ENCODE peak calls at places on chromosomes 12 and 14, in six cellular contexts. L is cardiac muscle cell, C is psoas muscle, X is fibroblast of pulmonary artery, O is stomach, Z is astrocyte. I is an unnamed sample.

GRCh38 chr12:63989301-63989845 is 144.9 kb downstream of the SRGAP1 start:
- DNase-seq in C (no peak), O (peak), Z (peak), L (peak), X (peak), I (no peak)

GRCh38 chr12:14850929-14851663 is 7.8 kb upstream of the ART4 start:
- DNase-seq in O (no peak), L (no peak), X (no peak), C (no peak), Z (no peak), I (no peak)

GRCh38 chr14:42671636-42672035 is 1065.0 kb downstream of the LRFN5 start:
- DNase-seq in L (peak), O (no peak), Z (no peak), C (no peak), X (peak), I (no peak)

GRCh38 chr12:96981053-96981452 is 74.0 kb downstream of the NEDD1 start:
- DNase-seq in O (no peak), Z (peak), C (no peak), L (peak), X (peak), I (no peak)

GRCh38 chr14:72416081-72416849 is 477.6 kb downstream of the DPF3 start:
- DNase-seq in Z (no peak), X (no peak), L (no peak), O (no peak), C (no peak), I (no peak)

GRCh38 chr12:68915055-68915454 is 17.9 kb downstream of the CPM start:
- DNase-seq in L (peak), Z (peak), O (no peak), C (no peak), X (peak), I (no peak)

GRCh38 chr12:118126119-118126757 is 9.7 kb upstream of the PEBP1 start:
- DNase-seq in C (no peak), Z (no peak), X (no peak), O (peak), L (no peak), I (no peak)

GRCh38 chr14:74244115-74244514 is 4.9 kb downstream of the VSX2 start:
- DNase-seq in X (no peak), C (no peak), O (no peak), Z (no peak), L (no peak), I (no peak)

GRCh38 chr12:81450920-81451739 is 308.0 kb downstream of the PPFIA2 start:
- DNase-seq in O (no peak), C (no peak), X (peak), L (peak), Z (peak), I (no peak)

GRCh38 chr12:108967869-108968540 is 52.9 kb downstream of the SVOP start:
- DNase-seq in L (peak), O (no peak), C (no peak), X (no peak), Z (no peak), I (no peak)

GRCh38 chr12:98440165-98440581 is 75.2 kb upstream of the TMPO start:
- DNase-seq in X (peak), L (peak), C (peak), Z (peak), O (peak), I (peak)

GRCh38 chr14:76576047-76576741 is 185.1 kb upstream of the VASH1 start:
- DNase-seq in C (no peak), Z (no peak), O (no peak), L (peak), X (peak), I (no peak)

GRCh38 chr12:51636581-51636980 is 45.5 kb downstream of the SCN8A start:
- DNase-seq in O (no peak), Z (no peak), L (peak), X (peak), C (no peak), I (no peak)

GRCh38 chr14:69260979-69261605 is 1.1 kb downstream of the GALNT16 start:
- DNase-seq in O (peak), L (no peak), X (no peak), C (peak), Z (no peak), I (no peak)

GRCh38 chr12:123232807-123233504 is at the start of the genes MPHOSPH9 and MTRFR:
- DNase-seq in X (peak), C (peak), O (peak), Z (peak), L (peak), I (peak)

GRCh38 chr12:123231931-123232330 is 1.0 kb downstream of the MPHOSPH9 start:
- DNase-seq in L (no peak), C (no peak), X (no peak), O (no peak), Z (no peak), I (no peak)

GRCh38 chr12:123233505-123234299 is 466 bp downstream of the MTRFR start:
- DNase-seq in O (no peak), Z (no peak), C (no peak), L (peak), X (peak), I (no peak)

GRCh38 chr12:123227581-123228258 is 5.2 kb downstream of the MPHOSPH9 start:
- DNase-seq in L (no peak), O (no peak), Z (no peak), X (no peak), C (no peak), I (no peak)

DNA sequence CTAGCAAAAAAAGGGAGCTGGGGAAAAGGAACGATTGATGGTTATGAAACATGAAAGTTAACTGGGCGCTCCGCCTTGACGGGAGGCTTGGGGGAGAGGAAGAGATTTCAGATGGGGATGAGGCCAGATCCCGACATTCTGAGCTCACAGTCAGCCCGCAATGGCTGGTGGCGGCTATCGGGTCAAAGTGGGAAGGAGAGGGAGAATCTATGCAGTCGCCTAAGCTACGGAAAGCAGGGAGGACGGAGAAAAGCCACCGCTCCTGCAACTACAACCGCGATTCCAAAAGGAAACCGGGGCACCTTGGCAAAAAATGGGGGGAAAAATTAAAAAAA is 502 bp downstream of the MPHOSPH9 start:
- DNase-seq in O (no peak), Z (no peak), C (no peak), L (no peak), X (no peak), I (peak)
- H3K4me3 ChIP-seq in O (peak), Z (peak), C (peak), L (peak), X (peak), I (peak)

DNA sequence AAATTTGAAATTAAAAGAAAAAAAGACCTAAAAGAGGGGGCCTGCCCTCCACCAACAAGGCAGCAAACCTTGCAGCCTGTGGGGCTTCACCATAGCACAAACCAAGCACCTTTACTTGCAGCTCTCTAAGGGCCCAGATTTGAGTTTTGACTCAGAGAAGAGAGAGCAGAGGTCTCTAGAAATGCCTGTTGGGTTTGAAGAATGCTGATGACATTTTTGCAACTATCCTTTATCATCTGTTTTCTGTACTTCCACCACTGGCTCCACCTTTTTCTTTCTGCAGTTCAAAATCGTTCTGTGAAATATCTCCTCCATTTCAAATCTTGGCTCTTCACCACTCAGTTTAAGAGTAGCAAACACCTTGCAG is 83.8 kb upstream of the HMGA2 start:
- DNase-seq in Z (peak), O (no peak), L (peak), X (no peak), C (no peak), I (no peak)
- H3K4me3 ChIP-seq in Z (peak), O (no peak), L (no peak), X (no peak), C (peak), I (no peak)

GRCh38 chr12:75982974-75983660 is 48.5 kb downstream of the PHLDA1 start:
- DNase-seq in Z (no peak), O (no peak), C (no peak), L (no peak), X (no peak), I (no peak)
- H3K4me3 ChIP-seq in Z (no peak), O (peak), C (peak), L (no peak), X (no peak), I (peak)

GRCh38 chr12:120849765-120850164 is 54.4 kb downstream of the SPPL3 start:
- DNase-seq in Z (peak), X (peak), O (no peak), L (no peak), C (no peak), I (no peak)
- H3K4me3 ChIP-seq in Z (no peak), X (no peak), O (no peak), L (no peak), C (peak), I (no peak)

DNA sequence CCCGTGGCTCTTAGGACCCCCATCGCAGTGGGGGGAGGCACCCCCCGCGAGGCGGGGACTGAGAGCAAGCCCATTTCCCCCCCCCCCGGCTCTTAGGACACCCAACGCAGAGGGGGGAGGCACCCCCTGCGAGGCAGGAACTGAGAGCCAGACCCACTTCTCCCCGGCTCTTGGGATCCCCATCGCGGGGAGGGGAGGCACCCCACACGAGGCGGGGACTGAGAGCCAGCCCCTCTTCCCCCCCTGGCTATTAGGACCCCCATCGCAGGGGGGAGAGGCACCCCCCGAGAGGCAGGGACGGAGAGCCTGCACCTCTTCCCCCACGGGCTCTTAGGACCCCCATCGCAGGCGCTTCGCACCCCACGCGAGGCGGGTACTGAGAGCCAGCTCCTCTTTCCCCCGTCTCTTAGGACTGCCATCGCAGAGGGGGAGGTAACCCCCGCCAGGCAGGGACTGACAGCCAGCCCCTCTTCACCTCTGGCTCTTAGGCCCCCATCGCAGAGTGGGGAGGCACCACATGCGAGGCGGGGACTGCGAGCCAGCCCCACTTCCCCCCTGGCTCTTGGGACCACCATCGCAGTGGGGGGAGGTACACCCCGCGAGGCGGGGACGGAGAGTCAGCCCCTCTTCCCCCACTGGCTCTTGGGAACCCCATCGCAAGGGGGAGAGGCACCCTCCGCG is 46.0 kb downstream of the DDX11 start:
- DNase-seq in Z (no peak), O (no peak), X (no peak), L (no peak), C (no peak), I (no peak)
- H3K4me3 ChIP-seq in Z (no peak), O (no peak), X (no peak), L (peak), C (peak), I (no peak)

DNA sequence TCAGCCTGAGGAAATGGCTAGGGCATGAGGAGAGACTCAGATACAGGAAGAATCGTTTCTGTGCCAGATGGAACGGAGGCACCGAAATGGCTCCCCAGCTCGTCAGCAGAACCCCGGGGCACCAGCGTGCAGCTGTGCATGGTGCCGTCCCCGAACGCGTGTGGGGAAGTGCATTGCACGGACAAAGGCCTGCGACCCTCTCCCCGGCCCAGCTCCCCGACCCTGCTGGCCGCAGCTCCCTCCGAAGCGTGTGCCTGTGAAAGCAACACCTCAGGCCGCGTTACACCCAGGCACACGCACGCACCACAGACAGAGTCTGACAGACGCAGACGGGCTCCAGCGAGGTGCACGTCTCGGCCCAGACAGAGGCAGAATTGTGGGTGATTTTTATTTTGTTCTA is 82.9 kb downstream of the NOC4L start:
- DNase-seq in X (no peak), C (no peak), O (no peak), Z (no peak), L (no peak), I (no peak)
- H3K4me3 ChIP-seq in X (no peak), C (no peak), O (no peak), Z (no peak), L (no peak), I (no peak)

I was measured in tibial artery.